ENCODE peak calls at places on chromosome 10, in eight cellular contexts. W is tibial artery, F is A549, U is cardiac fibroblast, V is bronchial epithelial cell, P is GM12864, D is HepG2, K is esophagus squamous epithelium. Q is an unnamed sample.

GRCh38 chr10:85430991-85431390 is 935.6 kb downstream of the GRID1 start:
- DNase-seq in V (peak), D (peak), K (no peak), F (peak), P (no peak), U (no peak), W (no peak), Q (no peak)

GRCh38 chr10:129933456-129934092 is 30.5 kb downstream of the EBF3 start:
- DNase-seq in P (no peak), V (no peak), F (no peak), U (no peak), W (peak), K (no peak), D (no peak), Q (no peak)

GRCh38 chr10:111725035-111725434 is 458.5 kb downstream of the GPAM start:
- DNase-seq in D (no peak), F (no peak), U (no peak), K (no peak), W (no peak), P (no peak), V (no peak), Q (no peak)

GRCh38 chr10:27558612-27559020 is 54.5 kb downstream of the RAB18 start:
- DNase-seq in V (peak), D (peak), P (peak), K (no peak), F (peak), U (peak), W (no peak), Q (peak)

GRCh38 chr10:48464121-48464870 is 140.6 kb downstream of the ARHGAP22 start:
- DNase-seq in P (no peak), F (no peak), W (no peak), K (no peak), V (no peak), D (no peak), U (no peak), Q (no peak)

GRCh38 chr10:67308912-67309311 is 383.1 kb downstream of the LRRTM3 start:
- DNase-seq in F (no peak), W (no peak), V (no peak), U (no peak), P (no peak), D (no peak), K (no peak), Q (no peak)

GRCh38 chr10:59885430-59886134 is 20.8 kb downstream of the CCDC6 start:
- DNase-seq in F (no peak), P (peak), W (no peak), D (no peak), U (no peak), V (no peak), K (no peak), Q (peak)

GRCh38 chr10:70589762-70590662 is 12.5 kb downstream of the PRF1 start:
- DNase-seq in P (no peak), F (no peak), D (no peak), K (no peak), U (peak), W (no peak), V (no peak), Q (no peak)

GRCh38 chr10:78212134-78212785 is 178.6 kb downstream of the RPS24 start:
- DNase-seq in F (no peak), P (no peak), W (no peak), V (no peak), K (no peak), U (peak), D (no peak), Q (no peak)

GRCh38 chr10:58919927-58920654 is 256.4 kb upstream of the PHYHIPL start:
- DNase-seq in P (no peak), D (peak), V (peak), U (peak), K (no peak), F (peak), W (no peak), Q (peak)

GRCh38 chr10:64863836-64864235 is 1342.6 kb downstream of the REEP3 start:
- DNase-seq in V (peak), U (no peak), F (no peak), K (no peak), P (no peak), W (no peak), D (no peak), Q (no peak)

GRCh38 chr10:23190872-23191763 is 994 bp upstream of the PTF1A start:
- DNase-seq in F (no peak), P (no peak), U (no peak), V (no peak), K (no peak), D (no peak), W (no peak), Q (no peak)

GRCh38 chr10:23192741-23193434 is 776 bp downstream of the PTF1A start:
- DNase-seq in W (no peak), F (no peak), K (no peak), V (no peak), U (no peak), D (no peak), P (no peak), Q (no peak)

GRCh38 chr10:23193435-23194074 is 1.4 kb downstream of the PTF1A start:
- DNase-seq in K (no peak), P (no peak), F (no peak), U (no peak), V (no peak), D (no peak), W (no peak), Q (no peak)

GRCh38 chr10:23191764-23192395 is at the start of gene PTF1A:
- DNase-seq in W (no peak), P (no peak), D (no peak), U (no peak), V (no peak), K (no peak), F (no peak), Q (no peak)

DNA sequence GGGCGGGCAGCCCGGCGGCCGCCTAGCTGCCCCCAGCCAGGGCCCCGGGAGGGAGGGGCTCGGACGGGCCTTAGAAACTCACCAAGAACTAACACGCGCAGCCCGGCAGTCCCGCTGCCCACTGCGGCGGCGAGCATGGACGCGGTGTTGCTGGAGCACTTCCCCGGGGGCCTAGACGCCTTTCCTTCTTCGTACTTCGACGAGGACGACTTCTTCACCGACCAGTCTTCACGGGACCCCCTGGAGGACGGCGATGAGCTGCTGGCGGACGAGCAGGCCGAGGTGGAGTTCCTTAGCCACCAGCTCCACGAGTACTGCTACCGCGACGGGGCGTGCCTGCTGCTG is 256 bp downstream of the PTF1A start:
- DNase-seq in F (no peak), W (no peak), P (no peak), D (no peak), U (no peak), V (no peak), K (no peak), Q (no peak)
- H3K4me3 ChIP-seq in F (no peak), W (no peak), P (no peak), D (no peak), U (no peak), V (no peak), K (no peak), Q (no peak)

DNA sequence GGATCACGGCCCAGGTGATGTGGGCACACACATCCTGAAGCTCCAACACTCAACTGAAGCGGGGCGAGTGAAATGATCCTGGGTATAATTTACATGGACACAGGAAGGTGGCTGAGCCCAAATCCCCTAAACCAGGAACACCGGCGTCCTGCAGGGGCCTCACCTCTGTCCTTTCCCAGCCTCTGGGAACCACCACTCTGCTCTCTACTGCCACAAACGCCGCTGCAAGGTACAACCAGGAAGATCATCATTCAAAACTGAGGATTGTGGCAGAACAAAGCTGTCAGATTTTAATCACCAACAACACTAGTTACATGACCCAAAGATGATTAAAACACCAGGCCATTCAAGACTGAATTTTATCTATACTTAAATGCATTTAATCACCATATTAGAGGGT is 104.0 kb downstream of the DIP2C start:
- DNase-seq in D (no peak), F (no peak), P (no peak), W (no peak), K (no peak), U (no peak), V (no peak), Q (no peak)
- TF ChIP-seq CTCF in D (no peak), F (no peak), P (no peak), W (no peak), K (no peak), U (no peak), V (no peak), Q (no peak)

GRCh38 chr10:123148414-123149161 is 652 bp downstream of the HMX2 start:
- DNase-seq in F (no peak), W (no peak), V (no peak), P (no peak), D (no peak), K (no peak), U (no peak), Q (no peak)

GRCh38 chr10:123149568-123150228 is 1.8 kb downstream of the HMX2 start:
- DNase-seq in P (no peak), U (peak), V (no peak), K (no peak), W (no peak), F (no peak), D (no peak), Q (no peak)

GRCh38 chr10:123150229-123150985 is 2.5 kb downstream of the HMX2 start:
- DNase-seq in P (no peak), D (no peak), K (no peak), W (no peak), V (no peak), F (no peak), U (no peak), Q (no peak)

GRCh38 chr10:123147635-123148413 is at the start of gene HMX2:
- DNase-seq in F (no peak), D (peak), V (no peak), P (no peak), U (no peak), K (no peak), W (no peak), Q (peak)

DNA sequence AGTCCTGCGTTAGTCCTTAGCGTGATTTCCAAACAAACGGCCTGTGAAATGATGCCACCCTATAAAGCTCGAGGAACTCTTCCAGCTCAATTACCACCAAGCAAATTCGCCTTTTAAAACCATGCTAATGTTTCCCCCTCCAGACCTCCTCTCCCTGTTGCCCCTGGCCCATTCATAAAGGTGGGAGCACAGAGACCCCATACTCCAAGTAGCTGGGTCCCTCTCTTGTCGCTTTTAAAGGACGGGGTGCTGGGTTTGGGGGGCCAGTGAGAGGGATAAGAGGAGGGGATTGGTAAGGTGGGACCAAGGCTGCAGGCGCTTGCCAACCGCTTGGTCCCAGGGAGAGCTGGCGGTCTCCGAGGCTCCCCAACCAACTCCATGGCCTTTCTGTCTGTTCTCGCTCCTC is 1.2 kb downstream of the HMX2 start:
- DNase-seq in P (no peak), U (no peak), D (no peak), F (no peak), V (no peak), K (no peak), W (no peak), Q (no peak)
- H3K4me3 ChIP-seq in P (peak), U (no peak), D (peak), F (no peak), V (no peak), K (peak), W (peak), Q (no peak)

GRCh38 chr10:17871036-17871435 is 61.9 kb downstream of the MRC1 start:
- DNase-seq in U (no peak), F (no peak), W (no peak), K (no peak), V (no peak), P (no peak), D (no peak), Q (no peak)

GRCh38 chr10:17867056-17867455 is 57.9 kb downstream of the MRC1 start:
- DNase-seq in F (no peak), W (no peak), V (no peak), U (no peak), D (no peak), K (no peak), P (no peak), Q (no peak)

GRCh38 chr10:17877121-17877520 is 68.0 kb downstream of the MRC1 start:
- DNase-seq in U (no peak), P (no peak), V (no peak), D (no peak), W (no peak), F (no peak), K (no peak), Q (no peak)

GRCh38 chr10:17873946-17874345 is 64.8 kb downstream of the MRC1 start:
- DNase-seq in D (no peak), W (no peak), F (no peak), U (no peak), P (no peak), V (no peak), K (no peak), Q (no peak)

GRCh38 chr10:17872191-17873091 is 63.3 kb downstream of the MRC1 start:
- DNase-seq in W (no peak), K (no peak), U (peak), P (peak), F (peak), D (peak), V (peak), Q (peak)
- TF ChIP-seq CTCF in W (peak), K (peak), U (peak), P (peak), F (peak), D (peak), V (peak), Q (peak)

DNA sequence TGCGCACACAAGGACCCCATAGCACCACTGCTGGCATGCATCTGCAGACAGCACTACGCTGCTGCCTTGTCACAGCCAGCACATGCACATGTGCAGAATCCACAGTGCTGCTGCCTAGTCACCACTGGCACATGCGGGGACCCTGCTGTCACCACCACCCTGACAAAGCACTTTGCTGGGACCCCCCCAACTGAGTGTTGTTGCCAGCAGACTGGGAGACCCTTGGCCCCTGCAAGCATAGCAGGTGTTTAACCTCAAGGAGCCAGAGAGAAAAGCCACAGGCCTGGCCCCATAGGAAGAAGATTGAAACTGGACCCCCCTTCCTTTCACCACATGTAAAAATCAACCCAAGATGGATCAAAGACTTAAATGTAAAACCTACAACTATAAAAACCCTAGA is 211.2 kb downstream of the ITGB1 start:
- DNase-seq in P (no peak), W (no peak), U (no peak), D (no peak), K (no peak), F (no peak), V (no peak), Q (no peak)
- H3K4me3 ChIP-seq in P (no peak), W (no peak), U (no peak), D (no peak), K (no peak), F (no peak), V (no peak), Q (no peak)

GRCh38 chr10:102713483-102713813 is 749 bp downstream of the ARL3 start:
- DNase-seq in W (no peak), P (peak), U (no peak), V (peak), D (no peak), K (no peak), F (no peak), Q (no peak)

GRCh38 chr10:102712843-102713242 is 1.4 kb downstream of the ARL3 start:
- DNase-seq in F (no peak), V (no peak), D (no peak), K (no peak), P (no peak), U (no peak), W (no peak), Q (no peak)

GRCh38 chr10:102715880-102716279 is 1.4 kb downstream of the SFXN2 start:
- DNase-seq in W (no peak), U (no peak), P (no peak), F (no peak), V (no peak), D (no peak), K (no peak), Q (no peak)

GRCh38 chr10:102713814-102714620 is at the start of gene ARL3:
- DNase-seq in K (peak), U (peak), P (peak), W (peak), V (peak), D (peak), F (peak), Q (peak)

DNA sequence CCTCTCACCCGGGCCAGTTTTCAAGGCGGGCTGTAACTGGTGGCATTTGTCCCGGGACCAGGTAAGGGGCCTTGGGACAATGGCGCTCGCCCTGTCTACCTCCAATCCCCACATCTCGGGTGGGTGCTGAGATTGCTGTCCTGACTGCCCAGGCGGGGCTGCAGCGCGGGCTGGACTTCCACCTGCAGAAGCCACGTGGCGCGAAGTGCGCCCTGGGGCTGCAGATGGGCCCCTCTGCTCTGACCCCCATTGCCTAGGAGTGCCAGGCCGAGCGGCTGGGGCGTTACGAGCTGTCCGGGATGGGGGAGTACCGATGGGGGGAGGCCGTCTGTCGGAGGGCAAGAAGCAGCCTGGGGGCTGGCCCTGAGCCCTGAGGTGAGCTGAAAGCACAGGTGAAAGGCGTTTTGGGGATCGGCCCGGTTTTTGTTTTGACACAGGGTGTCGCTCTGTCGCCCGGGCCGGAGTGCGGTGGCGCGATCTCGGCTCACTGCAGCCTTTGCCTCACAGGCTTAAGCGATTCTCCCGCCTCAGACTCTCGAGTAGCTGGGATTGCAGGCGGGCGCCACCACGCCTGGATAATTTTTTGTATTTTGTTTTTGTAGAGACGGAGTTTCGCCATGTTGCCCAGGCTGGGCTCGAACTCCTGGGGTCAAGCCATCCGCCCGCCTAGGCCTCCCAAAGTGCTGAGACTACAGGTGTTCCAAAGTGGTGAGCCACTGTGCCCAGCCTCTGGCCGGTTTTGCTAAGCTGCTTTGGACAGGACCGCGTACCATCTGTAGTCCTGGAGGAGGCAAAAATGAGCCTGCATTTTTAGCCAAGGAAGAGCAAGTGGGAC is at the start of gene SFXN2:
- DNase-seq in V (no peak), F (no peak), D (no peak), W (no peak), U (no peak), K (no peak), P (peak), Q (peak)
- TF ChIP-seq CTCF in V (peak), F (no peak), D (peak), W (no peak), U (no peak), K (no peak), P (peak), Q (peak)

DNA sequence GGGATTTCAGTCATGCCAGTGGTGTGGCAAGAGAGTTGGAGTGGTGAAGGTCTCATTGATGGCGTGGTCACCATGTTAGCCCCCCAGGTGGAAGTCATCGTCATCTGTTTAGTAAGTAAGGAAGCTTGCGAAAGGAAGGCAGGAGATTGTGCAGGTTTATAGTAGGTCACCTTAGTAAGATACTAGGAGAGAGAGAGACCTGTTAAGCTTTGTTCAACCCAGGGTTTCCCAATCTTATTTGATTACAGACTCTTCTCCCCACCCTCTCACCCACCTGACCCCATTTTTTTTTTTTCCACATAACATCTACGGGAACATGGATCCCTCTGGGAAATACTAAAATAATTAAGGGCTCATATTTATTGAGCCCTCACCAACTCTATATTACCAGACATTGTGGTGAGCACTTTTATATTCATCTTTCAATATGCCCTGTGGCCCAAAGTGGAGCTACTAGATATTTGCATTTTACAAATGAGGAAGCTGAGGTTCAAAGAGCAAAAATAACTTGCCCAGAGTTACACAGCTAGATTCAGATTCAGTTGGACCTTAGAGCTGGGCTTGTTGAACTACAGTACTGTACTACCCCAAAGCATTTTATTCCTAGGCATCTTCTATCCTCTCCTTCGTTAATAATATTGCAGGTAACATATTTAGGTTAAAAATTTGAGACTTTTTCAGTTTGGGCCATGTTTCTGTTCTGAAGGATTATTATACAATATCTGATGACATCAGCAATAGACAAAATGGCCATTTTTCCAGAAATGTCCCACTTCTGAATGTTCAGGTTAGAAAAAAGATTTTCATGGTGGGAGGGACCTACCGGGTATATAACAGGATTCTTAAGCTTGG is 13.2 kb downstream of the PRXL2A start:
- DNase-seq in U (no peak), P (peak), V (no peak), D (no peak), K (no peak), W (no peak), F (no peak), Q (peak)
- H3K4me3 ChIP-seq in U (no peak), P (no peak), V (no peak), D (no peak), K (no peak), W (no peak), F (no peak), Q (peak)